ENCODE peak calls at places on chromosome 15, in seven cellular contexts. P, G, Y, O, A, F and U are unnamed samples.

GRCh38 chr15:69750253-69750652 is 297.6 kb downstream of the RPLP1 start:
- DNase-seq in P (no peak), Y (peak; percentile 40), G (no peak), O (no peak), A (no peak), F (no peak), U (no peak)

GRCh38 chr15:95202569-95203349 is 971.4 kb downstream of the MCTP2 start:
- DNase-seq in P (peak; percentile 9), O (no peak), Y (no peak), A (no peak), G (no peak), F (no peak), U (no peak)

GRCh38 chr15:76968310-76968709 is 26.6 kb upstream of the PSTPIP1 start:
- DNase-seq in P (no peak), Y (no peak), F (no peak), G (no peak), O (no peak), A (no peak), U (no peak)

GRCh38 chr15:85821545-85821944 is 26.8 kb upstream of the KLHL25 start:
- DNase-seq in Y (no peak), P (no peak), F (no peak), G (no peak), O (no peak), A (no peak), U (no peak)

GRCh38 chr15:71802770-71803169 is 7.6 kb upstream of the NR2E3 start:
- DNase-seq in G (peak; percentile 96), A (no peak), O (no peak), Y (no peak), P (peak; percentile 49), F (no peak), U (no peak)

GRCh38 chr15:56806147-56806536 is 72.8 kb upstream of the ZNF280D start:
- DNase-seq in O (no peak), G (no peak), A (no peak), Y (no peak), P (no peak), F (no peak), U (no peak)

GRCh38 chr15:31200735-31201151 is 99.2 kb upstream of the TRPM1 start:
- DNase-seq in Y (no peak), P (peak; percentile 40), F (peak; percentile 46), A (no peak), G (peak; percentile 76), O (peak; percentile 59), U (peak; percentile 57)

GRCh38 chr15:53811530-53811929 is 52.1 kb upstream of the WDR72 start:
- DNase-seq in O (peak; percentile 10), P (no peak), G (no peak), Y (no peak), A (peak; percentile 7), F (peak; percentile 42), U (peak; percentile 13)

GRCh38 chr15:75640483-75641175 is 605 bp upstream of the IMP3 start:
- DNase-seq in A (peak; percentile 54), G (no peak), O (peak; percentile 62), P (peak; percentile 73), Y (peak; percentile 52), F (peak; percentile 61), U (peak; percentile 60)

GRCh38 chr15:90520365-90520764 is 9.4 kb upstream of the CRTC3 start:
- DNase-seq in O (no peak), F (no peak), A (no peak), G (no peak), P (no peak), Y (peak; percentile 12), U (no peak)

GRCh38 chr15:32936283-32936918 is 218.6 kb downstream of the GREM1 start:
- DNase-seq in P (peak; percentile 9), O (no peak), F (peak; percentile 16), Y (no peak), G (no peak), A (peak; percentile 33), U (peak; percentile 31)

GRCh38 chr15:101613130-101614000 is 38.8 kb downstream of the TM2D3 start:
- DNase-seq in O (peak; percentile 80), A (no peak), F (peak; percentile 65), Y (no peak), G (no peak), P (peak; percentile 37), U (peak; percentile 70)

GRCh38 chr15:43107741-43108140 is 1.9 kb upstream of the UBR1 start:
- DNase-seq in O (no peak), Y (no peak), G (no peak), F (no peak), P (no peak), A (no peak), U (no peak)

GRCh38 chr15:83784975-83785374 is 131.1 kb downstream of the ADAMTSL3 start:
- DNase-seq in G (no peak), A (no peak), Y (no peak), F (no peak), O (no peak), P (no peak), U (peak; percentile 13)

GRCh38 chr15:60752973-60753720 is 274.2 kb upstream of the ICE2 start:
- DNase-seq in G (no peak), A (no peak), F (peak; percentile 60), Y (no peak), P (no peak), O (no peak), U (no peak)

GRCh38 chr15:96181873-96182301 is 148.6 kb upstream of the NR2F2 start:
- DNase-seq in O (no peak), A (no peak), P (no peak), Y (no peak), G (no peak), F (no peak), U (no peak)

GRCh38 chr15:101239724-101240136 is 12.1 kb downstream of the CHSY1 start:
- DNase-seq in F (no peak), P (no peak), O (no peak), Y (peak; percentile 33), G (no peak), A (no peak), U (no peak)

GRCh38 chr15:92709064-92709463 is 53.5 kb upstream of the FAM174B start:
- DNase-seq in Y (no peak), P (no peak), F (no peak), O (peak; percentile 49), A (no peak), G (no peak), U (peak; percentile 66)

GRCh38 chr15:43799209-43799944 is 643 bp downstream of the SERINC4 start:
- DNase-seq in A (no peak), O (no peak), F (no peak), G (no peak), Y (no peak), P (peak; percentile 43), U (peak; percentile 35)

GRCh38 chr15:84982301-84982920 is 755 bp downstream of the PDE8A start:
- DNase-seq in Y (no peak), A (no peak), G (no peak), F (peak; percentile 70), P (peak; percentile 66), O (no peak), U (no peak)

GRCh38 chr15:48962662-48963523 is 826 bp downstream of the SHC4 start:
- DNase-seq in P (no peak), O (peak; percentile 71), A (no peak), F (no peak), Y (no peak), G (peak; percentile 73), U (no peak)

GRCh38 chr15:72825831-72826230 is 42.3 kb upstream of the ADPGK start:
- DNase-seq in P (no peak), O (peak; percentile 27), Y (no peak), F (no peak), A (no peak), G (no peak), U (no peak)

GRCh38 chr15:58065445-58066041 is at the start of gene ALDH1A2:
- DNase-seq in F (no peak), P (peak; percentile 95), Y (no peak), O (peak; percentile 64), A (no peak), G (peak; percentile 67), U (no peak)

GRCh38 chr15:46151786-46152185 is 517.0 kb downstream of the SQOR start:
- DNase-seq in G (no peak), P (no peak), Y (no peak), O (no peak), A (no peak), F (no peak), U (no peak)
- TF ChIP-seq JUND in G (no peak), P (no peak), Y (no peak), O (no peak), A (no peak), F (no peak), U (no peak)

GRCh38 chr15:82110144-82110543 is 64.3 kb upstream of the MEX3B start:
- DNase-seq in Y (no peak), G (no peak), A (no peak), O (no peak), F (no peak), P (peak; percentile 33), U (no peak)

GRCh38 chr15:82108489-82109078 is 62.8 kb upstream of the MEX3B start:
- DNase-seq in Y (no peak), O (peak; percentile 57), F (peak; percentile 23), A (peak; percentile 15), P (peak; percentile 78), G (peak; percentile 99), U (peak; percentile 70)

GRCh38 chr15:82106671-82107070 is 60.9 kb upstream of the MEX3B start:
- DNase-seq in O (no peak), P (no peak), A (no peak), Y (no peak), F (no peak), G (no peak), U (no peak)

GRCh38 chr15:82103500-82103899 is 57.7 kb upstream of the MEX3B start:
- DNase-seq in Y (no peak), O (no peak), G (no peak), F (no peak), P (no peak), A (no peak), U (no peak)

GRCh38 chr15:82105458-82106205 is 59.8 kb upstream of the MEX3B start:
- DNase-seq in F (peak; percentile 5), G (no peak), P (no peak), A (no peak), O (no peak), Y (no peak), U (no peak)
- TF ChIP-seq JUND in F (no peak), G (no peak), P (no peak), A (no peak), O (no peak), Y (no peak), U (no peak)

DNA sequence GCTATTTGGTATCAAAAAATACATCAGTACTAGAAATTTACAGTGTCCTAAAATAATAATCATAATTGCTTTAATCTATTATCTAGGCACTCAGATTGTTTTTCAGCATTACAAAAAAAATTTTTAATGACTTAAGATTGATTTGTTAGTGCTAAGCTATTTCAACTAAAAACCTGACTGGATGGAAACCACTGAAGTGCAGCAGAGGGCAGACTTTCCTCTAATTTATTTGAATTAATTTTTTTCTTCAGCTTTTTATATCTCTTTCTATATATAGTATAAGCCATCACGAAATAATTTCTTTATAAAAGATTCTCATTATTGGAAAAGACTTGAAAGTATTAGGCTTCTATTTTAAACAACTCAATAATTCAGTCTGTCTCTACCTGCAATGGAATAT is 131.4 kb downstream of the IQCH start:
- DNase-seq in F (no peak), A (no peak), P (no peak), G (no peak), Y (no peak), O (no peak), U (no peak)
- TF ChIP-seq JUND in F (no peak), A (no peak), P (no peak), G (no peak), Y (no peak), O (no peak), U (no peak)

DNA sequence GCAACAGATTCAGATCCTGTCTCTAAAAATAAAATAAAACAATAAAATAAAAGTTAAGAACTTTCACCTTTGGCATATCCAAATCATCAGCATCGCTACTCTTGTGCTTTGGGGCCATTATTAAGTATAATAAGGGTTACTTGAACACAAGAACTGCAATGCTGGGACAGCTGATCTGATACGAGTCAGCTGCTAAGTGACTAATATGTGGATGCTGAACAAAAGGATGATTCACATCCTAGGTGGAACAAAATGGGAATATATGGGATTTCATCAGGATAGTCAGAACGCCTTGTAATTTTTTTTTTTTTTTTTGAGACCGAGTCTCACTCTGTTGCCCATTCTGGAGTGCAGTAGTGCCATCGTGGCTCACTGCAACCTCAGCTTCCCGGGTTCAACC is 29.7 kb downstream of the BUB1B start:
- DNase-seq in A (no peak), F (no peak), O (no peak), G (no peak), P (no peak), Y (no peak), U (no peak)
- TF ChIP-seq JUND in A (peak; percentile 33), F (no peak), O (peak; percentile 69), G (no peak), P (no peak), Y (no peak), U (no peak)